ENCODE peak calls at places on chromosomes 5 and 9, in five cellular contexts. L is omental fat pad, I is PC-9, Q is GM12864, X is hepatocyte. G is an unnamed sample.

GRCh38 chr5:94240616-94241287 is 377.7 kb downstream of the KIAA0825 start:
- DNase-seq in Q (no peak), I (no peak), L (no peak), X (peak; percentile 4), G (no peak)

GRCh38 chr9:127095416-127095815 is 27.0 kb downstream of the ANGPTL2 start:
- DNase-seq in X (no peak), I (no peak), L (no peak), Q (no peak), G (no peak)

GRCh38 chr5:97986069-97986468 is 787.4 kb upstream of the RGMB start:
- DNase-seq in L (no peak), I (no peak), Q (no peak), X (no peak), G (no peak)

GRCh38 chr9:86353591-86354047 is 591 bp downstream of the TUT7 start:
- DNase-seq in L (no peak), X (peak; percentile 58), I (peak; percentile 66), Q (no peak), G (peak; percentile 23)

GRCh38 chr5:76256116-76256889 is 146.8 kb upstream of the IQGAP2 start:
- DNase-seq in Q (peak; percentile 38), X (peak; percentile 86), L (no peak), I (peak; percentile 58), G (peak; percentile 67)

GRCh38 chr5:22850981-22851380 is 2.2 kb downstream of the CDH12 start:
- DNase-seq in L (no peak), I (no peak), X (peak; percentile 11), Q (no peak), G (no peak)

GRCh38 chr5:65482727-65483473 is 1.2 kb upstream of the ADAMTS6 start:
- DNase-seq in X (peak; percentile 53), Q (no peak), I (peak; percentile 44), L (no peak), G (peak; percentile 30)

GRCh38 chr9:75185585-75186170 is 97.4 kb downstream of the OSTF1 start:
- DNase-seq in I (no peak), Q (no peak), X (peak; percentile 69), L (no peak), G (peak; percentile 47)

GRCh38 chr5:111127453-111128195 is 35.5 kb downstream of the WDR36 start:
- DNase-seq in Q (no peak), I (no peak), L (no peak), X (no peak), G (no peak)

GRCh38 chr9:108565651-108566378 is 290.0 kb downstream of the ACTL7B start:
- DNase-seq in X (peak; percentile 92), I (peak; percentile 77), Q (peak; percentile 27), L (no peak), G (peak; percentile 56)

GRCh38 chr9:112273826-112274225 is 59.6 kb downstream of the PTBP3 start:
- DNase-seq in Q (no peak), L (no peak), I (no peak), X (no peak), G (no peak)

GRCh38 chr5:78273436-78273835 is 21.1 kb downstream of the AP3B1 start:
- DNase-seq in L (no peak), X (no peak), I (no peak), Q (no peak), G (no peak)

GRCh38 chr9:101664432-101664831 is 69.7 kb upstream of the PPP3R2 start:
- DNase-seq in I (no peak), Q (no peak), X (no peak), L (no peak), G (no peak)

GRCh38 chr5:149360262-149360661 is 2.4 kb downstream of the PCYOX1L start:
- DNase-seq in I (no peak), X (no peak), L (no peak), Q (no peak), G (no peak)

GRCh38 chr5:128304121-128304520 is 220.6 kb downstream of the SLC12A2 start:
- DNase-seq in Q (no peak), X (peak; percentile 19), I (no peak), L (no peak), G (no peak)

GRCh38 chr5:65862384-65862783 is 64.0 kb upstream of the ERBIN start:
- DNase-seq in Q (no peak), I (peak; percentile 67), L (no peak), X (no peak), G (no peak)

GRCh38 chr5:149371296-149371962 is 7.7 kb downstream of the IL17B start:
- DNase-seq in I (peak; percentile 41), Q (no peak), L (no peak), X (peak; percentile 81), G (peak; percentile 88)

GRCh38 chr5:32710859-32711692 is at the start of gene NPR3:
- DNase-seq in X (peak; percentile 40), L (no peak), Q (no peak), I (no peak), G (peak; percentile 25)

GRCh38 chr9:101736723-101737122 is 1.7 kb downstream of the GRIN3A start:
- DNase-seq in L (no peak), Q (no peak), X (peak; percentile 72), I (no peak), G (no peak)

GRCh38 chr9:18726546-18726945 is 252.6 kb downstream of the ADAMTSL1 start:
- DNase-seq in X (peak; percentile 18), L (no peak), Q (no peak), I (no peak), G (no peak)

GRCh38 chr9:86075132-86075807 is 24.1 kb downstream of the GOLM1 start:
- DNase-seq in Q (no peak), X (no peak), L (no peak), I (no peak), G (no peak)

GRCh38 chr9:131402073-131402472 is 8.2 kb downstream of the PRRC2B start:
- DNase-seq in Q (no peak), X (no peak), L (no peak), I (no peak), G (no peak)

GRCh38 chr5:80054682-80055081 is 19.5 kb downstream of the THBS4 start:
- DNase-seq in I (peak; percentile 85), L (no peak), X (no peak), Q (no peak), G (no peak)

GRCh38 chr9:135993840-135994776 is 32.9 kb upstream of the UBAC1 start:
- DNase-seq in Q (no peak), L (no peak), I (no peak), X (peak; percentile 66), G (no peak)

GRCh38 chr9:35940474-35941467 is 17.2 kb downstream of the OR2S2 start:
- DNase-seq in X (no peak), L (no peak), Q (no peak), I (no peak), G (no peak)

GRCh38 chr9:34501889-34502425 is 20.8 kb downstream of the ENHO start:
- DNase-seq in X (peak; percentile 49), I (no peak), Q (no peak), L (no peak), G (no peak)

GRCh38 chr5:72746736-72747135 is 69.7 kb upstream of the TNPO1 start:
- DNase-seq in I (no peak), Q (no peak), X (no peak), L (no peak), G (no peak)

GRCh38 chr5:72523960-72524582 is 16.9 kb upstream of the ZNF366 start:
- DNase-seq in I (peak; percentile 67), X (peak; percentile 68), Q (peak; percentile 62), L (no peak), G (peak; percentile 63)

GRCh38 chr5:82367930-82368329 is 89.8 kb upstream of the RPS23 start:
- DNase-seq in I (no peak), X (no peak), L (no peak), Q (no peak), G (no peak)

GRCh38 chr5:82365026-82365425 is 86.9 kb upstream of the RPS23 start:
- DNase-seq in X (no peak), Q (no peak), L (no peak), I (no peak), G (no peak)

GRCh38 chr5:82365744-82366228 is 87.6 kb upstream of the RPS23 start:
- DNase-seq in Q (no peak), L (no peak), I (peak; percentile 90), X (peak; percentile 70), G (no peak)

GRCh38 chr5:82363524-82363923 is 85.4 kb upstream of the RPS23 start:
- DNase-seq in I (peak; percentile 10), Q (no peak), X (no peak), L (no peak), G (no peak)

DNA sequence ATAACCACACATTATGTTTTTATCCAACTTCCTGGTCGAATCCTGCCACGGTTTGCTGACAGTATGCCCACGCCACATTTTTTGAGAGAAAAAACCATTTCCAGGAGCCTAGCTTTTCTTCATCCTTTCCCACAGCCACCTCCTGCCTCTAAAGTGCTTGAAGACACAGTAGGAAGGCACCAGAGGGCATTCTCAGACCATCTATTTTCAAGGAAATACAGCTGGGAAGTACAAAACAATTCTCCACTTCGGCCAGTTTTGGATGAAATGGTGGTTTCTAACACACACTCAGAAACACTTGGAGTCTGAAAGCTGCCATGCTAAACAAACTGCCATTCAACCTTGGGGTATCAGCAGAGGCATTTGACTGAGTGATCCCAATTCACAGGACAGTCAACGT is 86.3 kb upstream of the RPS23 start:
- DNase-seq in Q (no peak), L (no peak), X (peak; percentile 67), I (peak; percentile 18), G (no peak)
- TF ChIP-seq CTCF in Q (no peak), L (no peak), X (peak; percentile 65), I (peak; percentile 35), G (no peak)

GRCh38 chr5:15501057-15501791 is 1.2 kb downstream of the FBXL7 start:
- DNase-seq in L (no peak), X (peak; percentile 64), Q (no peak), I (no peak), G (peak; percentile 27)
- TF ChIP-seq CTCF in L (no peak), X (peak; percentile 19), Q (no peak), I (no peak), G (no peak)

DNA sequence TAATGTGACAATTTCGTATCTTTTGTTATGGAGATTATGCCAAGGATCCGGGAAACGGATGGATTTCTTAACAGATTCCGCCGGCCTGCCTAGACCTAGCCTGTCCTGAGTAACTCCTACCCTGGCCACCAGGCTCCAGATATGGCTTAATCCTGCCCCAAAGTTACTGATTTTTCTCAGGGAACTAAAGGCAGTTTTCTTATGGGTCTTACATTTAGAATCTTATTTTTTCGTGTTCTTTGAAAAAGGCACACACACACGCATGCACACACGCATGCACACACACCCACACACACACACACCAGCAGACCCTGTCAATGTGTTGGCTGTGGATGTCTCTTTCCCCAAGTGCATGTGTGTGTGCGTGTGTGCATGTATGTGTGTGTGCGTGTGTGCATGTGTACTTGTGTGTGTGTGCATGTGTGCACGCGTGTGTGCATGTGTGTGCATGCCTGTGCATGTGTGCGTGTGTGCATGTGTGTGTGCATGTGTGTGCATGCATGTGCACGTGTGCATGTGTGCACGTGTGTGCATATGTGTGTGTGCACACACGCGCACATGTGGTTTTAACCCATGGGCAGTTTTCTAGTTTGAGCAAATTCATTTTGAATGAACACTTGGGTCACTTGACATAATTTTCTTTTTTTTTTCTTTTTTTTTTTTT is 268.9 kb upstream of the IRX1 start:
- DNase-seq in Q (no peak), X (no peak), L (no peak), I (no peak), G (no peak)
- TF ChIP-seq CTCF in Q (no peak), X (no peak), L (no peak), I (no peak), G (no peak)

GRCh38 chr9:132443951-132444615 is 34.1 kb downstream of the CFAP77 start:
- DNase-seq in X (no peak), I (no peak), Q (no peak), L (no peak), G (no peak)

GRCh38 chr9:132446887-132447286 is 36.9 kb downstream of the CFAP77 start:
- DNase-seq in Q (no peak), L (no peak), X (no peak), I (no peak), G (no peak)

GRCh38 chr9:132451276-132451675 is 41.3 kb downstream of the CFAP77 start:
- DNase-seq in Q (no peak), L (no peak), X (no peak), I (no peak), G (no peak)

GRCh38 chr9:132447346-132447745 is 37.3 kb downstream of the CFAP77 start:
- DNase-seq in L (no peak), Q (no peak), X (no peak), I (no peak), G (no peak)
- TF ChIP-seq CTCF in L (no peak), Q (peak; percentile 9), X (no peak), I (no peak), G (no peak)